ENCODE peak calls at places on chromosome 20, in nine cellular contexts. E is omental fat pad, P is choroid plexus epithelial cell, H is adrenal gland, M is dorsolateral prefrontal cortex, W is neural progenitor cell, Z is cardiac fibroblast, A is stomach, O is kidney epithelial cell. Y is an unnamed sample.

GRCh38 chr20:57638173-57638894 is 18.1 kb upstream of the ZBP1 start:
- DNase-seq in A (no peak), E (peak), Z (peak), H (no peak), O (peak), P (peak), M (no peak), W (no peak), Y (no peak)

GRCh38 chr20:40331699-40332098 is 357.3 kb downstream of the MAFB start:
- DNase-seq in M (no peak), A (no peak), O (no peak), Z (peak), E (no peak), W (no peak), P (no peak), H (no peak), Y (no peak)

GRCh38 chr20:57166568-57167291 is 99.7 kb downstream of the BMP7 start:
- DNase-seq in O (no peak), Z (no peak), H (no peak), P (no peak), E (no peak), W (no peak), A (no peak), M (no peak), Y (no peak)

GRCh38 chr20:38094373-38094775 is 60.8 kb downstream of the RPRD1B start:
- DNase-seq in A (peak), M (no peak), E (no peak), O (no peak), P (peak), W (no peak), Z (peak), H (no peak), Y (no peak)

GRCh38 chr20:952196-952795 is 36.2 kb upstream of the ANGPT4 start:
- DNase-seq in H (no peak), Z (no peak), W (no peak), P (no peak), O (no peak), A (no peak), E (no peak), M (no peak), Y (no peak)

GRCh38 chr20:7585126-7585679 is 355.1 kb downstream of the HAO1 start:
- DNase-seq in A (no peak), O (no peak), M (no peak), W (no peak), H (no peak), P (no peak), E (no peak), Z (peak), Y (no peak)

GRCh38 chr20:56411759-56412472 is at the start of gene CASS4:
- DNase-seq in O (no peak), A (no peak), Z (peak), P (peak), E (no peak), M (no peak), H (no peak), W (no peak), Y (no peak)

GRCh38 chr20:8421981-8422380 is 289.9 kb downstream of the PLCB1 start:
- DNase-seq in Z (peak), M (no peak), O (no peak), P (no peak), W (no peak), A (no peak), E (no peak), H (no peak), Y (no peak)

GRCh38 chr20:1420066-1420465 is 27.2 kb upstream of the FKBP1A start:
- DNase-seq in E (no peak), A (no peak), P (no peak), Z (no peak), H (no peak), M (no peak), O (no peak), W (no peak), Y (no peak)

GRCh38 chr20:539848-540247 is 3.7 kb downstream of the CSNK2A1 start:
- DNase-seq in E (no peak), O (no peak), W (no peak), P (peak), H (no peak), A (no peak), M (no peak), Z (peak), Y (no peak)

GRCh38 chr20:28562510-28562898 is 2695.0 kb upstream of the DEFB115 start:
- DNase-seq in P (peak), E (no peak), W (no peak), A (no peak), O (peak), M (no peak), H (no peak), Z (peak), Y (no peak)

GRCh38 chr20:60695223-60695622 is 556.8 kb upstream of the CDH4 start:
- DNase-seq in A (no peak), Z (peak), M (no peak), O (peak), H (no peak), W (no peak), E (no peak), P (peak), Y (no peak)

GRCh38 chr20:10467985-10468845 is 33.1 kb downstream of the SLX4IP start:
- DNase-seq in A (no peak), O (no peak), P (peak), E (no peak), M (no peak), H (no peak), W (peak), Z (no peak), Y (no peak)

GRCh38 chr20:19631410-19631809 is 126.6 kb upstream of the RIN2 start:
- DNase-seq in A (peak), Z (no peak), E (no peak), H (no peak), O (no peak), W (no peak), M (no peak), P (no peak), Y (no peak)

GRCh38 chr20:58619847-58620431 is 31.1 kb upstream of the STX16 start:
- DNase-seq in P (no peak), Z (no peak), M (no peak), A (no peak), W (no peak), E (no peak), H (no peak), O (no peak), Y (no peak)

GRCh38 chr20:53826597-53827291 is 233.1 kb upstream of the ZNF217 start:
- DNase-seq in A (no peak), Z (no peak), E (no peak), O (peak), P (peak), W (no peak), H (no peak), M (no peak), Y (no peak)

GRCh38 chr20:58109126-58109880 is 119.2 kb downstream of the ANKRD60 start:
- DNase-seq in M (no peak), E (no peak), Z (no peak), O (no peak), H (no peak), P (peak), A (no peak), W (no peak), Y (no peak)

GRCh38 chr20:58662142-58662473 is 11.0 kb downstream of the STX16 start:
- DNase-seq in P (no peak), A (no peak), Z (no peak), W (no peak), M (no peak), O (no peak), H (no peak), E (no peak), Y (no peak)

GRCh38 chr20:10609726-10610125 is 64.1 kb downstream of the JAG1 start:
- DNase-seq in A (no peak), O (no peak), E (no peak), W (no peak), M (no peak), P (peak), H (no peak), Z (peak), Y (no peak)

DNA sequence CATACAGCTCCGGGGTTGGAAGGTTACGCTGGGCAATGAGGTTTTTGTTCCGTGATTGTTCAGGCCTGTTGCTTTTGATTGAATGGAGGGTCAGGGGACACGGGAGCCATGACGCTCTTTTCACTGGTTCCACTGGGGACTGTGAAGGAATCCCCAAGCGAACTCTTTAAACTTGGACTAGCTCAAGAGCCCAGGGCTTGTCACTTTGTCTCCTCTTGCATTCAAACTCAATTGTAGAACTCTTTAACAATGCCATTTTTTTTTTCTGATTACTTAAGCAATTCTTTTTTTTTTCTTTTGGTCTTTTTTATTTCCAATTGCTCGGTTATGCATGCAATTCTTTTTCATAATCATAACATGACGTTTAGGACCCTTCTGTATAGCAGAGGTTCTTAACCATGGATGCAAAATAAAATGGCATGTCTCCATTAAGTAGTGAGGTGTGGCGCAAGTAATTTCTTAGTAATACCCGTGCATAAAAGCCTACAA is 402 bp upstream of the BFSP1 start:
- DNase-seq in Z (no peak), P (no peak), M (no peak), W (no peak), O (no peak), H (no peak), E (no peak), A (no peak), Y (no peak)
- TF ChIP-seq CTCF in Z (no peak), P (no peak), M (no peak), W (no peak), O (no peak), H (no peak), E (no peak), A (no peak), Y (no peak)

GRCh38 chr20:45547206-45547770 is at the start of gene EPPIN:
- DNase-seq in O (no peak), H (no peak), M (no peak), E (no peak), Z (no peak), A (no peak), W (no peak), P (no peak), Y (no peak)

GRCh38 chr20:45548410-45548809 is 1.2 kb upstream of the EPPIN start:
- DNase-seq in M (no peak), W (no peak), A (no peak), O (no peak), E (no peak), H (no peak), P (no peak), Z (no peak), Y (no peak)

GRCh38 chr20:45545351-45545750 is 1.9 kb downstream of the EPPIN start:
- DNase-seq in A (no peak), H (no peak), E (no peak), M (no peak), P (no peak), W (no peak), O (no peak), Z (no peak), Y (no peak)

GRCh38 chr20:45550765-45551164 is 3.6 kb upstream of the EPPIN start:
- DNase-seq in H (no peak), O (no peak), W (no peak), E (no peak), Z (no peak), M (no peak), P (no peak), A (no peak), Y (no peak)

DNA sequence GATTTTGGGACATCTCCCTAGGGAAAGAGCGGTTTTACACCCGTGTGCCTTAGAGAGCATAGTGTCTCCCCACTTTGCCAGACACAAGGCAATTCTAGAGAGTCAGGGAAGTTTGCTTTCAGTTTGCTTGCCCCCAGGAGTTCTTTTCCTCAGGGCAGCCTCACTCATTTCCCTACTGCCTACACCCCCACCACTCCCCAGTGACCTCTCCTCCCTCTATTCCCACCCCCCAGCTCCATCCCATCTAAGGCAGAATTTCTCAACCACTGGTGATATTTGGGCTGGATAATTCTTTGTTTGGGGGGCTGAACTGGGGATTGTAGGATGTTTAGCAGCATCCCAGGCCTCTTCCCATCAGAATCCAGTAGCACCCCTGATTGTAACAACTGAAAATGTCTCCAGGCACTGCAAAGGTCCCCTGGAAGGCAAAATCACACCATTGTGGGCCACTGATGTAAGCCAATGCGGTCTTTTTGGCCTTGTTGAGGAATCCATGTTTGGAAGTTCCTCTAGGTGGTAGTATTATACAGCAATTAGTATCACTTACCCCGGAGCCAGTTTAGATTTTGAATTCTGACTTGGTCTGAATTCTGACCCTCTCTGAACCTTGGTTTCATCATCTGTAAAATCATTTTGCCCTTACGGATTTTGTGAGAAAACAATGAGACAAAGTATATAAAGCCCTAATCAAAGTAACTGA is 1.3 kb downstream of the EPPIN start:
- DNase-seq in E (no peak), W (peak), A (no peak), Z (peak), H (no peak), O (peak), P (peak), M (no peak), Y (no peak)
- TF ChIP-seq CTCF in E (no peak), W (peak), A (no peak), Z (peak), H (peak), O (peak), P (peak), M (peak), Y (peak)

GRCh38 chr20:32029561-32029960 is 19.3 kb downstream of the CCM2L start:
- DNase-seq in P (no peak), M (no peak), E (no peak), O (no peak), A (no peak), H (no peak), W (no peak), Z (no peak), Y (no peak)

GRCh38 chr20:32027653-32028052 is 17.4 kb downstream of the CCM2L start:
- DNase-seq in E (no peak), W (no peak), O (no peak), A (no peak), M (no peak), Z (no peak), P (no peak), H (no peak), Y (no peak)

GRCh38 chr20:32028647-32029372 is 18.6 kb downstream of the CCM2L start:
- DNase-seq in H (no peak), W (peak), P (peak), M (no peak), E (no peak), Z (peak), O (no peak), A (no peak), Y (no peak)

GRCh38 chr20:32034581-32035397 is 17.3 kb upstream of the HCK start:
- DNase-seq in A (no peak), O (no peak), H (no peak), P (no peak), W (peak), Z (no peak), E (no peak), M (no peak), Y (no peak)

DNA sequence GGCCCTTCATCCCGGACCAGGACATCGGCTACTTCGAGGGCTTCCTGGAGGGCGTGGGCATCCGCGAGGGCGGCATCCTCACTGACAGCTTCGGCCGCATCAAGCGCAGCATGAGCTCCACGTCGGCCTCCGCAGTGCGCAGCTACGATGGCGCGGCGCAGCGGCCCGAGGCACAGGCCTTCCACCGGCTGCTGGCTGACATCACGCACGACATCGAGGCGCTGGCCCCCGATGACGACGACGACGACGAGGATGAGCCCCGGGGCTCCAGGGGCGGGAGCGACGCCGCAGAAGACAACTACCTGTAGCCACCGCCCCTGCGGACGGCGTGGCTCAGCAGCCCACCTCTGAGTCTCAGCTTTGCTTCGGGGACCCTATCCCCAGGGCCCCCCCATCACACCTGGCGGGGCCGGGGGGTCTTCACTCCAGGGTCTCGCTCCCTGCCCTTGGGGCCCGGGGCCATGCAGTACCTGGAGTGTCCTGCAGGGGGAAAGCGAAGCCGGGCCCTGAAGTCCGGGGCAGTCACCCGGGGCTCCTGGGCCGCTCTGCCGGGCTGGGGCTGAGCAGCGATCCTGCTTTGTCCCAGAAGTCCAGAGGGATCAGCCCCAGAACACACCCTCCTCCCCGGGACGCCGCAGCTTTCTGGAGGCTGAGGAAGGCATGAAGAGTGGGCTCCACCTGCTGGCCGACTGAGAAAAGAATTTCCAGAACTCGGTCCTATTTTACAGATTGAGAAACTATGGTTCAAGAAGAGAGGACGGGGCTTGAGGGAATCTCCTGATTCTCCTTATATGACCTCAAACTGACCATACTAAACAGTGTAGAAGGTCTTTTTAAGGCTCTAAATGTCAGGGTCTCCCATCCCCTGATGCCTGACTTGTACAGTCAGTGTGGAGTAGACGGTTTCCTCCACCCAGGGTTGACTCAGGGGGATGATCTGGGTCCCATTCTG is 20.8 kb upstream of the HCK start:
- DNase-seq in Z (peak), O (peak), W (peak), A (peak), P (peak), H (peak), E (peak), M (peak), Y (peak)
- TF ChIP-seq CTCF in Z (peak), O (peak), W (peak), A (peak), P (peak), H (peak), E (peak), M (peak), Y (peak)

GRCh38 chr20:3970016-3970415 is 45.3 kb downstream of the RNF24 start:
- DNase-seq in E (no peak), P (no peak), A (no peak), O (no peak), Z (no peak), H (no peak), M (no peak), W (no peak), Y (no peak)
- TF ChIP-seq CTCF in E (no peak), P (no peak), A (no peak), O (no peak), Z (no peak), H (no peak), M (no peak), W (no peak), Y (no peak)

GRCh38 chr20:2631228-2631627 is 21.2 kb upstream of the NOP56 start:
- DNase-seq in Z (peak), E (no peak), H (no peak), O (no peak), W (no peak), A (no peak), M (no peak), P (peak), Y (no peak)
- TF ChIP-seq CTCF in Z (no peak), E (no peak), H (no peak), O (no peak), W (peak), A (no peak), M (no peak), P (peak), Y (no peak)

Y was measured in uterus.